ENCODE peak calls at places on chromosomes 5 and 9, in eight cellular contexts. C is A549, I is spleen, L is adrenal gland, W is transverse colon, O is uterus, H is breast epithelium, S is erythroblast. A is an unnamed sample.
A peak's percentile ranks its signal among the peaks of the same experiment; 100 is the strongest.

GRCh38 chr5:154276236-154276792 is 85.8 kb downstream of the GALNT10 start:
- DNase-seq in I (no peak), S (no peak), L (no peak), O (no peak), C (no peak), H (no peak), W (no peak), A (no peak)

GRCh38 chr5:154203798-154204578 is 13.5 kb downstream of the GALNT10 start:
- DNase-seq in I (no peak), C (no peak), L (no peak), S (peak; percentile 45), H (no peak), W (peak; percentile 44), O (no peak), A (no peak)

GRCh38 chr9:18499987-18500386 is 26.0 kb downstream of the ADAMTSL1 start:
- DNase-seq in L (no peak), I (no peak), C (no peak), W (no peak), S (no peak), O (no peak), H (no peak), A (no peak)

GRCh38 chr5:123047706-123048105 is 11.2 kb upstream of the PPIC start:
- DNase-seq in I (no peak), W (no peak), C (no peak), L (no peak), S (no peak), O (no peak), H (no peak), A (no peak)

GRCh38 chr5:98813755-98814154 is 40.3 kb downstream of the RGMB start:
- DNase-seq in I (no peak), W (no peak), O (no peak), S (no peak), L (no peak), C (no peak), H (no peak), A (no peak)

GRCh38 chr5:2575292-2575691 is 176.2 kb downstream of the IRX2 start:
- DNase-seq in C (no peak), L (no peak), I (no peak), S (no peak), W (no peak), O (no peak), H (no peak), A (no peak)

GRCh38 chr5:371811-372555 is 50.5 kb downstream of the AHRR start:
- DNase-seq in O (no peak), W (peak; percentile 5), L (peak; percentile 7), H (peak; percentile 43), C (no peak), S (no peak), I (peak; percentile 54), A (no peak)

GRCh38 chr9:137057545-137057944 is 3.7 kb upstream of the ENTPD2 start:
- DNase-seq in S (no peak), O (no peak), H (no peak), I (no peak), C (no peak), W (no peak), L (no peak), A (no peak)

GRCh38 chr5:175797521-175798038 is 73.8 kb upstream of the CPLX2 start:
- DNase-seq in C (no peak), S (no peak), W (no peak), I (no peak), L (no peak), H (no peak), O (no peak), A (no peak)

GRCh38 chr9:95082401-95083084 is 235.0 kb downstream of the FANCC start:
- DNase-seq in S (no peak), H (peak; percentile 27), C (no peak), O (no peak), W (no peak), I (peak; percentile 50), L (no peak), A (no peak)

GRCh38 chr5:132295505-132296411 is 1.6 kb downstream of the SLC22A4 start:
- DNase-seq in O (no peak), W (no peak), I (no peak), H (no peak), L (no peak), C (no peak), S (peak; percentile 55), A (no peak)

GRCh38 chr5:132294728-132295504 is 722 bp downstream of the SLC22A4 start:
- DNase-seq in S (peak; percentile 90), I (peak; percentile 92), O (peak; percentile 51), W (peak; percentile 80), L (peak; percentile 88), C (peak; percentile 83), H (peak; percentile 69), A (peak; percentile 88)

GRCh38 chr5:132293066-132293991 is 865 bp upstream of the SLC22A4 start:
- DNase-seq in H (peak; percentile 77), O (peak; percentile 95), C (peak; percentile 91), W (peak; percentile 86), L (peak; percentile 93), S (peak; percentile 94), I (peak; percentile 93), A (peak; percentile 82)

GRCh38 chr5:132296412-132297001 is 2.3 kb downstream of the SLC22A4 start:
- DNase-seq in C (no peak), L (no peak), S (peak; percentile 47), O (no peak), W (no peak), I (peak; percentile 81), H (no peak), A (no peak)

DNA sequence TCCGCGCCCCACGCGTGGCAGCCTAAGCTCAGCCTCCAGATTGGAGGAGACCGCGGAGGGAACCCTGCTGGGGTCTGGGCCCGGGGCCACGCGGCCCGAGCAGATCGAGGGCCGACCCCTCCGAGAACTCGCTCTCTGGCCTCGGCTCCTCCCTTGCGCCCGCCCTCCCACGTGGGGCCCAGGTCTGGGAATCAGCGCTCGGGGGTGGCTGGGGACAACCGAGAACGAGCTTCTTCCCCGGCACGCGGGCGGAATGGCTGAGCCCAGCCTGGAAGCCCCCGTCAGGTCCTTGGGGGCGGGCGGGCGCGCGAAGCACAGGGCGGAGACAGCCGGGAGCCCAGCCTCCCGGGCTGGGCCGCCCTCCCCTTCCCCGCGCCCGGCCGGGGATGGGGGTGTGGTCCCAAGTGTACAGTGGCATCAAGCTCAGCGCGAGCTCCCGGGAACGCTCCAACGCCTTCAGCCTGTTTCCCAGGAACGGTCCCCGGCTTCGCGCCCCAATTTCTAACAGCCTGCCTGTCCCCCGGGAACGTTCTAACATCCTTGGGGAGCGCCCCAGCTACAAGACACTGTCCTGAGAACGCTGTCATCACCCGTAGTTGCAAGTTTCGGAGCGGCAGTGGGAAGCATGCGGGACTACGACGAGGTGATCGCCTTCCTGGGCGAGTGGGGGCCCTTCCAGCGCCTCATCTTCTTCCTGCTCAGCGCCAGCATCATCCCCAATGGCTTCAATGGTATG is at the start of gene SLC22A4:
- DNase-seq in I (peak; percentile 95), H (peak; percentile 89), W (peak; percentile 90), O (peak; percentile 96), S (peak; percentile 93), C (peak; percentile 96), L (peak; percentile 95), A (peak; percentile 91)
- TF ChIP-seq POLR2A in I (no peak), H (peak; percentile 85), W (peak; percentile 72), O (peak; percentile 93), S (peak; percentile 76), C (peak; percentile 52), L (peak; percentile 79), A (peak; percentile 63)

GRCh38 chr5:177445052-177446016 is 1.3 kb upstream of the PRR7 start:
- DNase-seq in S (no peak), H (no peak), I (peak; percentile 71), W (no peak), O (no peak), C (no peak), L (no peak), A (no peak)
- TF ChIP-seq POLR2A in S (peak; percentile 10), H (no peak), I (no peak), W (no peak), O (no peak), C (no peak), L (no peak), A (no peak)

DNA sequence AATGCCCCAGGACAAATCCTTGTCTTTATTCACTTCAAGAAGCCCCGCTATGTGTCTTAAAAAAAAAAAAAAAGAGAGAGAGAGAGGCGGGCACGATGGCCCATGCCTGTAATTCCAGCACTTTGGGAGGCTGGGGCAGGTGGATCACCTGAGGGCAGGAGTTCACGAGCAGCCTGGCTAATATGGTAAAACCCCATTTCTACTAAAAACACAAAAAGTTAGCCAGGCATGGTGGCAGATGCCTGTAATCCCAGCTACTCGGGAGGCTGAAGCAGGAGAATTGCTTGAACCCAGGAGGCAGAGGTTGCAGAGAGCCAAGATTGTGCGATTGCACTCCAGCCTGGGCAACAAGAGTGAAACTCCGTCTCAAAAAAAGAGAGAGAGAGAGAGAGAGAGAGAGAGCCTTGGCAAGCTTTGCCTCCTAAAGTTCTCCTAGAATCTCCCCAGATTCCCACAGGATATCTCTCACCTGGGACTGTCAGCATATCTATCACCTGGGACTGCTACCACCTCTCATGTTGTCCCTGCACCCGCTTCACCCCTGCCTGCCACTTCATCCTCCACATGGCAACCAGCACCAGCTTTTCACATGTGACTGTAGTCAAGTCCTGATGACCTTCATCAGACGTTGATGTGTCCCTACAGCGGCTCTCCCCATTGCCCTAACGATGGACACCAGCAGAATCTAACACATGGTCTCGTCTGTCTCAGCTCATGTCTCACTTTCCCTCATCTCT is 5.8 kb downstream of the ITK start:
- DNase-seq in I (no peak), O (no peak), H (no peak), L (no peak), W (no peak), S (no peak), C (no peak), A (no peak)
- TF ChIP-seq POLR2A in I (no peak), O (no peak), H (no peak), L (no peak), W (no peak), S (no peak), C (no peak), A (no peak)

GRCh38 chr5:75727931-75728330 is 10.7 kb upstream of the POC5 start:
- DNase-seq in C (no peak), L (no peak), W (no peak), I (no peak), O (no peak), H (no peak), S (no peak), A (no peak)

GRCh38 chr5:75734913-75735789 is 17.9 kb upstream of the POC5 start:
- DNase-seq in W (peak; percentile 44), L (peak; percentile 75), H (no peak), S (peak; percentile 35), C (peak; percentile 5), I (no peak), O (no peak), A (no peak)

GRCh38 chr5:75736273-75736672 is 19.0 kb upstream of the POC5 start:
- DNase-seq in L (no peak), W (no peak), O (no peak), H (no peak), S (no peak), C (no peak), I (no peak), A (no peak)

GRCh38 chr5:75729321-75729720 is 12.1 kb upstream of the POC5 start:
- DNase-seq in H (no peak), I (no peak), L (peak; percentile 15), C (no peak), W (peak; percentile 62), S (no peak), O (no peak), A (no peak)

DNA sequence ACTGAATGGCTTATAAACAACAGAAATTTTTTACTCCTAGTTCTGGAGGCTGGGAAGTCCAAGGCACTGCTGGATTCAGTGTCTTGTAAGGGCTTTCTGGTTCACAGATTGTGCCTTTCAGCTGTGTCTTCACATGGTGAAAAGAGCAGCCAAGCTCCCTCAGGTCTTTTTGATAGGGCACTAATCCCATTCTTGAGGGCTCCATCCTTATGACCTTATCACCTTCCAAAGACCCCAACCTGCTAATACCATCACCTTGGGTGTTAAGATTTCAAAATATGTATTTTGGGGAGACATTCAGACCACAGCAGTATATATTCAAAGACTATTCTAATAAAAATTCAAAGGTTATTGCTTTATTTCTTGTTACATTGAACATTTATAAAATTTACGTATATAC is 16.5 kb upstream of the POC5 start:
- DNase-seq in W (no peak), S (no peak), L (no peak), C (no peak), O (no peak), H (no peak), I (no peak), A (no peak)
- TF ChIP-seq POLR2A in W (no peak), S (no peak), L (no peak), C (no peak), O (no peak), H (no peak), I (no peak), A (no peak)

A was measured in H54.